ENCODE peak calls at places on chromosomes 5 and 9, in eight cellular contexts. P is neuronal stem cell, Y is astrocyte, C is H1, S is mammary epithelial cell, N is K562, Q is A549, K is IMR-90. I is an unnamed sample.

GRCh38 chr9:125484632-125485282 is 222.3 kb downstream of the MAPKAP1 start:
- DNase-seq in P (no peak), Y (peak; percentile 96), C (no peak), S (peak; percentile 17), N (no peak), Q (no peak), K (peak; percentile 87), I (no peak)

GRCh38 chr9:17744786-17745185 is 165.9 kb downstream of the SH3GL2 start:
- DNase-seq in P (peak; percentile 53), Y (no peak), C (no peak), S (peak; percentile 6), N (no peak), Q (no peak), K (peak; percentile 12), I (peak; percentile 44)

GRCh38 chr9:117136461-117136860 is 278.4 kb downstream of the ASTN2 start:
- DNase-seq in P (no peak), Y (no peak), C (no peak), S (no peak), N (no peak), Q (no peak), K (no peak), I (no peak)

GRCh38 chr9:131516930-131517329 is 14.1 kb downstream of the UCK1 start:
- DNase-seq in P (no peak), Y (no peak), C (no peak), S (no peak), N (no peak), Q (no peak), K (no peak), I (no peak)

GRCh38 chr5:124677376-124677998 is 69.0 kb downstream of the ZNF608 start:
- DNase-seq in P (no peak), Y (no peak), C (no peak), S (no peak), N (no peak), Q (no peak), K (peak; percentile 47), I (no peak)

GRCh38 chr5:92484484-92484883 is 1096.5 kb downstream of the NR2F1-AS1 start:
- DNase-seq in P (no peak), Y (no peak), C (no peak), S (no peak), N (no peak), Q (no peak), K (no peak), I (no peak)

GRCh38 chr5:159198063-159199036 is 11.0 kb downstream of the RNF145 start:
- DNase-seq in P (no peak), Y (no peak), C (no peak), S (no peak), N (no peak), Q (no peak), K (no peak), I (no peak)

GRCh38 chr5:179262126-179262920 is 82.9 kb downstream of the ADAMTS2 start:
- DNase-seq in P (no peak), Y (no peak), C (no peak), S (no peak), N (no peak), Q (no peak), K (no peak), I (no peak)

GRCh38 chr5:111930905-111931461 is 174.0 kb upstream of the NREP start:
- DNase-seq in P (no peak), Y (peak; percentile 87), C (no peak), S (peak; percentile 78), N (no peak), Q (no peak), K (peak; percentile 77), I (no peak)

GRCh38 chr5:162139190-162139589 is 71.6 kb downstream of the GABRG2 start:
- DNase-seq in P (no peak), Y (no peak), C (no peak), S (no peak), N (no peak), Q (no peak), K (no peak), I (no peak)

GRCh38 chr5:166639151-166639550 is 1652.3 kb upstream of the WWC1 start:
- DNase-seq in P (no peak), Y (no peak), C (no peak), S (no peak), N (no peak), Q (no peak), K (no peak), I (no peak)

GRCh38 chr5:98769006-98769255 is 4.5 kb upstream of the RGMB start:
- DNase-seq in P (no peak), Y (no peak), C (no peak), S (no peak), N (no peak), Q (no peak), K (no peak), I (no peak)

GRCh38 chr9:121815556-121816448 is 164.4 kb downstream of the DAB2IP start:
- DNase-seq in P (no peak), Y (no peak), C (no peak), S (no peak), N (no peak), Q (no peak), K (no peak), I (no peak)

GRCh38 chr5:179908528-179908927 is 831 bp upstream of the TBC1D9B start:
- DNase-seq in P (no peak), Y (no peak), C (peak; percentile 47), S (no peak), N (peak; percentile 14), Q (no peak), K (no peak), I (no peak)

GRCh38 chr5:83856898-83857297 is 136.2 kb upstream of the HAPLN1 start:
- DNase-seq in P (no peak), Y (no peak), C (no peak), S (no peak), N (no peak), Q (no peak), K (no peak), I (no peak)

GRCh38 chr9:129836342-129837007 is 1.2 kb downstream of the USP20 start:
- DNase-seq in P (no peak), Y (no peak), C (no peak), S (no peak), N (peak; percentile 63), Q (no peak), K (no peak), I (no peak)

GRCh38 chr5:168424506-168425298 is 61.6 kb upstream of the RARS1 start:
- DNase-seq in P (no peak), Y (peak; percentile 72), C (no peak), S (no peak), N (no peak), Q (peak; percentile 22), K (peak; percentile 79), I (no peak)

GRCh38 chr9:135482015-135482754 is 2.6 kb downstream of the PPP1R26 start:
- DNase-seq in P (no peak), Y (no peak), C (no peak), S (no peak), N (no peak), Q (no peak), K (no peak), I (no peak)

GRCh38 chr9:14428781-14429230 is 114.9 kb upstream of the NFIB start:
- DNase-seq in P (peak; percentile 79), Y (peak; percentile 38), C (peak; percentile 41), S (peak; percentile 21), N (peak; percentile 78), Q (peak; percentile 69), K (peak; percentile 69), I (peak; percentile 44)
- H3K4me2 ChIP-seq in P (no peak overlapping the region), Y (peak overlapping the region; percentile 6), C (no peak overlapping the region), S (no peak overlapping the region), N (no peak overlapping the region), Q (peak overlapping the region; percentile 61), K (no peak overlapping the region), I (no peak overlapping the region)

GRCh38 chr9:19931066-19931465 is 142.2 kb upstream of the SLC24A2 start:
- DNase-seq in P (no peak), Y (no peak), C (no peak), S (no peak), N (no peak), Q (no peak), K (no peak), I (no peak)

GRCh38 chr9:19926774-19927173 is 137.9 kb upstream of the SLC24A2 start:
- DNase-seq in P (no peak), Y (no peak), C (no peak), S (no peak), N (no peak), Q (no peak), K (no peak), I (no peak)

GRCh38 chr9:19922476-19923118 is 133.8 kb upstream of the SLC24A2 start:
- DNase-seq in P (peak; percentile 54), Y (peak; percentile 19), C (peak; percentile 34), S (peak; percentile 51), N (peak; percentile 14), Q (peak; percentile 50), K (peak; percentile 46), I (peak; percentile 13)

GRCh38 chr9:19924090-19924489 is 135.3 kb upstream of the SLC24A2 start:
- DNase-seq in P (no peak), Y (no peak), C (no peak), S (peak; percentile 9), N (no peak), Q (no peak), K (peak; percentile 5), I (no peak)

GRCh38 chr9:19925674-19926503 is 137.1 kb upstream of the SLC24A2 start:
- DNase-seq in P (peak; percentile 81), Y (peak; percentile 56), C (peak; percentile 70), S (peak; percentile 86), N (peak; percentile 56), Q (peak; percentile 70), K (peak; percentile 68), I (peak; percentile 83)
- H3K4me1 ChIP-seq in P (no peaks in the 10 kb centered on the region), Y (no peaks in the 10 kb centered on the region), C (peaks cover 2% of the 10 kb centered on the region), S (no peaks in the 10 kb centered on the region), N (no peaks in the 10 kb centered on the region), Q (no peaks in the 10 kb centered on the region), K (no peaks in the 10 kb centered on the region), I (peaks cover 36% of the 10 kb centered on the region)

DNA sequence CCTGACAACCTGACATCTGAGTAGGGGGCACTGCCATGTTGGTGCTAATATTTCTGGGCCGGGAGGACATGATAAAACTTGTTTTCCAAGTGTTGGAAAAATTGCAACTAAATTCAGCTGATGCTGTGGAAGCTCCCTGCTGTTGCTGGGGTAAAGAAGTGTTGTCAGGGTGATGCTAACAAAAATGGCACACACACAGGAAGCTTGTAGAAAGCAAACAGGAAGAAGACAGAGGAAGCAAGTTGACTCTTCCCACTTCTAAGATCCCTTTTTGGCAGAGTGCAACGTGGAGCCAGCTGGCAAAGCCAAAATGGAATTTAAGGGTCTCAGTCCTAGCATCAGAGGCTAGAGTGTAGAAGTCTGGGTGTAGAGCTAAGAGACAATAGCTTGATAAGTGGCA is 11.3 kb upstream of the RIOK2 start:
- DNase-seq in P (no peak), Y (no peak), C (no peak), S (no peak), N (no peak), Q (no peak), K (no peak), I (peak; percentile 29)
- H3K9me3 ChIP-seq in P (no peaks in the 10 kb centered on the region), Y (no peaks in the 10 kb centered on the region), C (no peaks in the 10 kb centered on the region), S (no peaks in the 10 kb centered on the region), N (no peaks in the 10 kb centered on the region), Q (no peaks in the 10 kb centered on the region), K (no peaks in the 10 kb centered on the region), I (no peaks in the 10 kb centered on the region)

GRCh38 chr9:4662989-4663792 is 1.1 kb downstream of the PLPP6 start:
- DNase-seq in P (no peak), Y (no peak), C (no peak), S (no peak), N (no peak), Q (peak; percentile 38), K (peak; percentile 47), I (no peak)
- H3K4me2 ChIP-seq in P (peak overlapping the region; percentile 94), Y (peak overlapping the region; percentile 85), C (peak overlapping the region; percentile 95), S (peak overlapping the region; percentile 100), N (peak overlapping the region; percentile 90), Q (peak overlapping the region; percentile 98), K (peak overlapping the region; percentile 96), I (peak overlapping the region; percentile 98)